ENCODE peak calls at places on chromosome 21, in ten cellular contexts. One of them, this sample, is unnamed.

GRCh38 chr21:45317401-45318145 is 29.9 kb upstream of the POFUT2 start:
- DNase-seq in spleen: peak; percentile 43
- DNase-seq in ovary: peak; percentile 32
- DNase-seq in testis: no peak
- DNase-seq in K562: no peak
- DNase-seq in esophagus muscularis mucosa: no peak
- DNase-seq in tibial nerve: no peak
- DNase-seq in uterus: no peak
- DNase-seq in esophagus squamous epithelium: no peak
- DNase-seq in IMR-90: peak; percentile 94
- DNase-seq in this sample: peak; percentile 64

GRCh38 chr21:14545906-14546480 is at the start of gene SAMSN1:
- DNase-seq in spleen: peak; percentile 84
- DNase-seq in ovary: no peak
- DNase-seq in testis: peak; percentile 33
- DNase-seq in K562: peak; percentile 52
- DNase-seq in esophagus muscularis mucosa: no peak
- DNase-seq in tibial nerve: peak; percentile 26
- DNase-seq in uterus: no peak
- DNase-seq in esophagus squamous epithelium: peak; percentile 22
- DNase-seq in IMR-90: no peak
- DNase-seq in this sample: peak; percentile 69

GRCh38 chr21:31459457-31459856 is 115.4 kb upstream of the TIAM1 start:
- DNase-seq in spleen: no peak
- DNase-seq in ovary: no peak
- DNase-seq in testis: peak; percentile 36
- DNase-seq in K562: peak; percentile 45
- DNase-seq in esophagus muscularis mucosa: no peak
- DNase-seq in tibial nerve: no peak
- DNase-seq in uterus: no peak
- DNase-seq in esophagus squamous epithelium: no peak
- DNase-seq in IMR-90: no peak
- DNase-seq in this sample: no peak

GRCh38 chr21:45951676-45952075 is 29.9 kb upstream of the COL6A1 start:
- DNase-seq in spleen: no peak
- DNase-seq in ovary: no peak
- DNase-seq in testis: no peak
- DNase-seq in K562: no peak
- DNase-seq in esophagus muscularis mucosa: no peak
- DNase-seq in tibial nerve: no peak
- DNase-seq in uterus: no peak
- DNase-seq in esophagus squamous epithelium: no peak
- DNase-seq in IMR-90: no peak
- DNase-seq in this sample: no peak

GRCh38 chr21:24903954-24904635 is 703.2 kb downstream of the MRPL39 start:
- DNase-seq in spleen: no peak
- DNase-seq in ovary: no peak
- DNase-seq in testis: no peak
- DNase-seq in K562: no peak
- DNase-seq in esophagus muscularis mucosa: no peak
- DNase-seq in tibial nerve: no peak
- DNase-seq in uterus: no peak
- DNase-seq in esophagus squamous epithelium: no peak
- DNase-seq in IMR-90: no peak
- DNase-seq in this sample: no peak

GRCh38 chr21:45596704-45597318 is 46.7 kb upstream of the PCBP3 start:
- DNase-seq in spleen: peak; percentile 94
- DNase-seq in ovary: peak; percentile 73
- DNase-seq in testis: peak; percentile 82
- DNase-seq in K562: peak; percentile 88
- DNase-seq in esophagus muscularis mucosa: no peak
- DNase-seq in tibial nerve: peak; percentile 73
- DNase-seq in uterus: peak; percentile 55
- DNase-seq in esophagus squamous epithelium: no peak
- DNase-seq in IMR-90: peak; percentile 28
- DNase-seq in this sample: peak; percentile 85

GRCh38 chr21:18548249-18548648 is 144.7 kb upstream of the TMPRSS15 start:
- DNase-seq in spleen: no peak
- DNase-seq in ovary: no peak
- DNase-seq in testis: no peak
- DNase-seq in K562: no peak
- DNase-seq in esophagus muscularis mucosa: no peak
- DNase-seq in tibial nerve: no peak
- DNase-seq in uterus: no peak
- DNase-seq in esophagus squamous epithelium: no peak
- DNase-seq in IMR-90: no peak
- DNase-seq in this sample: no peak

GRCh38 chr21:15468368-15468767 is 261.4 kb upstream of the USP25 start:
- DNase-seq in spleen: no peak
- DNase-seq in ovary: no peak
- DNase-seq in testis: peak; percentile 30
- DNase-seq in K562: no peak
- DNase-seq in esophagus muscularis mucosa: no peak
- DNase-seq in tibial nerve: no peak
- DNase-seq in uterus: no peak
- DNase-seq in esophagus squamous epithelium: no peak
- DNase-seq in IMR-90: no peak
- DNase-seq in this sample: no peak

GRCh38 chr21:37220433-37220980 is 46.6 kb downstream of the VPS26C start:
- DNase-seq in spleen: no peak
- DNase-seq in ovary: peak; percentile 38
- DNase-seq in testis: peak; percentile 46
- DNase-seq in K562: no peak
- DNase-seq in esophagus muscularis mucosa: no peak
- DNase-seq in tibial nerve: peak; percentile 20
- DNase-seq in uterus: no peak
- DNase-seq in esophagus squamous epithelium: no peak
- DNase-seq in IMR-90: peak; percentile 50
- DNase-seq in this sample: peak; percentile 70

GRCh38 chr21:29299046-29299905 is 554 bp downstream of the BACH1 start:
- DNase-seq in spleen: peak; percentile 93
- DNase-seq in ovary: peak; percentile 68
- DNase-seq in testis: peak; percentile 69
- DNase-seq in K562: peak; percentile 91
- DNase-seq in esophagus muscularis mucosa: peak; percentile 92
- DNase-seq in tibial nerve: peak; percentile 35
- DNase-seq in uterus: peak; percentile 53
- DNase-seq in esophagus squamous epithelium: no peak
- DNase-seq in IMR-90: peak; percentile 65
- DNase-seq in this sample: peak; percentile 81

GRCh38 chr21:30257773-30258172 is 25.0 kb downstream of the KRTAP24-1 start:
- DNase-seq in spleen: no peak
- DNase-seq in ovary: no peak
- DNase-seq in testis: no peak
- DNase-seq in K562: peak; percentile 25
- DNase-seq in esophagus muscularis mucosa: no peak
- DNase-seq in tibial nerve: peak; percentile 21
- DNase-seq in uterus: no peak
- DNase-seq in esophagus squamous epithelium: no peak
- DNase-seq in IMR-90: no peak
- DNase-seq in this sample: no peak

GRCh38 chr21:21668198-21668597 is 670.0 kb downstream of the NCAM2 start:
- DNase-seq in spleen: no peak
- DNase-seq in ovary: no peak
- DNase-seq in testis: no peak
- DNase-seq in K562: no peak
- DNase-seq in esophagus muscularis mucosa: no peak
- DNase-seq in tibial nerve: no peak
- DNase-seq in uterus: no peak
- DNase-seq in esophagus squamous epithelium: no peak
- DNase-seq in IMR-90: no peak
- DNase-seq in this sample: no peak

GRCh38 chr21:21675601-21676000 is 677.4 kb downstream of the NCAM2 start:
- DNase-seq in spleen: no peak
- DNase-seq in ovary: no peak
- DNase-seq in testis: no peak
- DNase-seq in K562: no peak
- DNase-seq in esophagus muscularis mucosa: no peak
- DNase-seq in tibial nerve: no peak
- DNase-seq in uterus: no peak
- DNase-seq in esophagus squamous epithelium: no peak
- DNase-seq in IMR-90: no peak
- DNase-seq in this sample: no peak

DNA sequence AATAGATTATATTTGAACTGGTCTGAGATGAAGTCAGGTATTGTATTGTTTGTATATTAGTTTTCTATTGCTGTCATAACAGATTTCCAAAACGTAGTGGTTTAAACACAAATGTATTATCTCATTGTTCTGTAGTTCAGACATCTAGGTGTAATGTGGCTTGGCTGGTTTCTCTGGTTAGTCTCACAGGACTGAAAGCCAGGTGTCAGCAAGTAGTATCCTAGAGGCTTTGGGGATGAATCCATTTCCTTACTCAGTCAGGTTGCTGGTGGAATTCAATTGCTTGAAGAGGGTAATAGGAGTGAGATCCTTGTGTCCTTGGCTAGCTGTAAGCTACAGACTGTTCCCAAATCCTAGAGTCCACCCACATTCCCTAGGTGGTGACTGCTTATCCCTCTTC is 675.8 kb downstream of the NCAM2 start:
- DNase-seq in spleen: no peak
- DNase-seq in ovary: no peak
- DNase-seq in testis: no peak
- DNase-seq in K562: no peak
- DNase-seq in esophagus muscularis mucosa: no peak
- DNase-seq in tibial nerve: no peak
- DNase-seq in uterus: no peak
- DNase-seq in esophagus squamous epithelium: no peak
- DNase-seq in IMR-90: no peak
- DNase-seq in this sample: no peak
- TF ChIP-seq POLR2A in spleen: no peak
- TF ChIP-seq POLR2A in ovary: no peak
- TF ChIP-seq POLR2A in testis: no peak
- TF ChIP-seq POLR2A in K562: no peak
- TF ChIP-seq POLR2A in esophagus muscularis mucosa: no peak
- TF ChIP-seq POLR2A in tibial nerve: no peak
- TF ChIP-seq POLR2A in uterus: no peak
- TF ChIP-seq POLR2A in esophagus squamous epithelium: no peak
- TF ChIP-seq POLR2A in IMR-90: no peak
- TF ChIP-seq POLR2A in this sample: no peak

GRCh38 chr21:44316277-44316900 is 16.5 kb downstream of the PFKL start:
- DNase-seq in spleen: no peak
- DNase-seq in ovary: no peak
- DNase-seq in testis: no peak
- DNase-seq in K562: no peak
- DNase-seq in esophagus muscularis mucosa: no peak
- DNase-seq in tibial nerve: no peak
- DNase-seq in uterus: no peak
- DNase-seq in esophagus squamous epithelium: no peak
- DNase-seq in IMR-90: no peak
- DNase-seq in this sample: no peak
- TF ChIP-seq POLR2A in spleen: no peak
- TF ChIP-seq POLR2A in ovary: no peak
- TF ChIP-seq POLR2A in testis: no peak
- TF ChIP-seq POLR2A in K562: no peak
- TF ChIP-seq POLR2A in esophagus muscularis mucosa: no peak
- TF ChIP-seq POLR2A in tibial nerve: no peak
- TF ChIP-seq POLR2A in uterus: no peak
- TF ChIP-seq POLR2A in esophagus squamous epithelium: no peak
- TF ChIP-seq POLR2A in IMR-90: no peak
- TF ChIP-seq POLR2A in this sample: no peak

GRCh38 chr21:33308586-33309490 is 15.9 kb upstream of the IFNAR1 start:
- DNase-seq in spleen: no peak
- DNase-seq in ovary: no peak
- DNase-seq in testis: no peak
- DNase-seq in K562: no peak
- DNase-seq in esophagus muscularis mucosa: peak; percentile 68
- DNase-seq in tibial nerve: no peak
- DNase-seq in uterus: no peak
- DNase-seq in esophagus squamous epithelium: no peak
- DNase-seq in IMR-90: peak; percentile 55
- DNase-seq in this sample: no peak
- TF ChIP-seq POLR2A in spleen: no peak
- TF ChIP-seq POLR2A in ovary: no peak
- TF ChIP-seq POLR2A in testis: no peak
- TF ChIP-seq POLR2A in K562: no peak
- TF ChIP-seq POLR2A in esophagus muscularis mucosa: no peak
- TF ChIP-seq POLR2A in tibial nerve: no peak
- TF ChIP-seq POLR2A in uterus: no peak
- TF ChIP-seq POLR2A in esophagus squamous epithelium: no peak
- TF ChIP-seq POLR2A in IMR-90: no peak
- TF ChIP-seq POLR2A in this sample: no peak

DNA sequence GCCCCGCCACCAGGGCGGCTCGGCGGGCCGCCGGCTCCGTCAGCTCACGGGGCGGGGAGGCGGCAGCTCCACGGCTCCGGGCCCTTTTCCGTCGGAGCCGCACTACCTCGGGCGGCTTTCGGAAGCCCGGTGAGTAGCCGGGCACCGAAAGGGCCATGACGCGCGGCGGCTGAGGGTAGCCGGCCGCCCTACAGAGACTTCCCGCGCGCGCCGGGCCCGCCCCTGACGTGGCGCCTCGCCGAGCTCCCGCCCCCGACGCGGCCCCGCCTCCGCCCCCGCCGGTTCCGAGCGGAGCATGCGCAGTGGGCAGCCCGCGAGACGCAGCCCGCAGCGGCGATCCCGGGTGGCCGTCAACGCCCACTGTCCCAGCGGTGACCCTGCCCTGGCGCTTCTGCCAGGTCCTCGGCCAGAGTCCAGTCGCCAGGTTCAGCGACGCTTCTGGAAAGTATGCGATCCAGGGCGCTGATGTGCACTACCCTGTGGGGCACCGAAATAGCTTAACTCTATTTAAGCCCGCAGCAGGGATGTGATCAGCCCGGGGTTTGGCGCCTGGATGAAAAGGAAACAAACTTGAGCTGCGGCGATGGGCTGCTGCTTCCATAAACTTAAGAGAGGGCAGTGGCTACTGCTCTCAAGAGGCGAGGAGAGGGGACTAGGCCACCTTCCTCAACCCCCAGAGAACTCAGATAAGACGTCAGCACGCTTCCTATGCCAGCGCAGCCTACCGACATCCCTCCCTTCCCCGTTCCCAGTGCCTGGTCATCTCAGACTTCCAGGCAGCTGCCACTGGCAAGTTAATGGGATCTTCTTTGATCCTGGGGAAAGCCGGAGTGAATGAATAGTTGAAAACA is at the start of gene DONSON:
- DNase-seq in spleen: peak; percentile 98
- DNase-seq in ovary: peak; percentile 93
- DNase-seq in testis: peak; percentile 84
- DNase-seq in K562: peak; percentile 100
- DNase-seq in esophagus muscularis mucosa: peak; percentile 94
- DNase-seq in tibial nerve: peak; percentile 59
- DNase-seq in uterus: peak; percentile 89
- DNase-seq in esophagus squamous epithelium: peak; percentile 17
- DNase-seq in IMR-90: peak; percentile 73
- DNase-seq in this sample: peak; percentile 91
- TF ChIP-seq POLR2A in spleen: no peak
- TF ChIP-seq POLR2A in ovary: peak; percentile 44
- TF ChIP-seq POLR2A in testis: no peak
- TF ChIP-seq POLR2A in K562: peak; percentile 85
- TF ChIP-seq POLR2A in esophagus muscularis mucosa: no peak
- TF ChIP-seq POLR2A in tibial nerve: no peak
- TF ChIP-seq POLR2A in uterus: peak; percentile 72
- TF ChIP-seq POLR2A in esophagus squamous epithelium: peak; percentile 62
- TF ChIP-seq POLR2A in IMR-90: peak; percentile 87
- TF ChIP-seq POLR2A in this sample: no peak

This sample was measured in sigmoid colon.